ENCODE peak calls at places on chromosomes 12 and 14, in six cellular contexts. F is tibial artery, C is SJSA1, D is MG63, T is SK-N-SH, K is HepG2. M is an unnamed sample.
A peak's percentile ranks its signal among the peaks of the same experiment; 100 is the strongest.

GRCh38 chr14:72710212-72710611 is 183.7 kb downstream of the DPF3 start:
- DNase-seq in F (no peak), C (no peak), D (no peak), T (no peak), K (no peak), M (no peak)

GRCh38 chr14:77043177-77043983 is 14.9 kb upstream of the IRF2BPL start:
- DNase-seq in F (no peak), C (peak; percentile 67), D (no peak), T (no peak), K (peak; percentile 89), M (no peak)

GRCh38 chr14:92626041-92626440 is 112.5 kb downstream of the RIN3 start:
- DNase-seq in F (no peak), C (no peak), D (no peak), T (no peak), K (no peak), M (no peak)

GRCh38 chr12:28879379-28879778 is 269.7 kb upstream of the FAR2 start:
- DNase-seq in F (no peak), C (no peak), D (no peak), T (no peak), K (no peak), M (no peak)

GRCh38 chr14:74501135-74501614 is 7.6 kb downstream of the ISCA2 start:
- DNase-seq in F (peak; percentile 83), C (no peak), D (peak; percentile 53), T (peak; percentile 87), K (peak; percentile 52), M (peak; percentile 85)

GRCh38 chr14:40685764-40686163 is 920.9 kb upstream of the LRFN5 start:
- DNase-seq in F (no peak), C (no peak), D (no peak), T (no peak), K (no peak), M (no peak)

GRCh38 chr12:76180401-76181277 is 96.2 kb upstream of the NAP1L1 start:
- DNase-seq in F (no peak), C (no peak), D (no peak), T (no peak), K (no peak), M (no peak)

GRCh38 chr14:99176156-99176945 is 95.6 kb downstream of the BCL11B start:
- DNase-seq in F (no peak), C (no peak), D (no peak), T (no peak), K (no peak), M (no peak)

GRCh38 chr12:123654129-123654701 is 16.7 kb upstream of the TCTN2 start:
- DNase-seq in F (no peak), C (no peak), D (no peak), T (no peak), K (no peak), M (no peak)
- H3K36me3 ChIP-seq in F (peaks cover 31% of the 10 kb centered on the region), C (peaks cover 59% of the 10 kb centered on the region), D (peaks cover 87% of the 10 kb centered on the region), T (peaks cover 52% of the 10 kb centered on the region), K (peaks cover 64% of the 10 kb centered on the region), M (no peaks in the 10 kb centered on the region)

DNA sequence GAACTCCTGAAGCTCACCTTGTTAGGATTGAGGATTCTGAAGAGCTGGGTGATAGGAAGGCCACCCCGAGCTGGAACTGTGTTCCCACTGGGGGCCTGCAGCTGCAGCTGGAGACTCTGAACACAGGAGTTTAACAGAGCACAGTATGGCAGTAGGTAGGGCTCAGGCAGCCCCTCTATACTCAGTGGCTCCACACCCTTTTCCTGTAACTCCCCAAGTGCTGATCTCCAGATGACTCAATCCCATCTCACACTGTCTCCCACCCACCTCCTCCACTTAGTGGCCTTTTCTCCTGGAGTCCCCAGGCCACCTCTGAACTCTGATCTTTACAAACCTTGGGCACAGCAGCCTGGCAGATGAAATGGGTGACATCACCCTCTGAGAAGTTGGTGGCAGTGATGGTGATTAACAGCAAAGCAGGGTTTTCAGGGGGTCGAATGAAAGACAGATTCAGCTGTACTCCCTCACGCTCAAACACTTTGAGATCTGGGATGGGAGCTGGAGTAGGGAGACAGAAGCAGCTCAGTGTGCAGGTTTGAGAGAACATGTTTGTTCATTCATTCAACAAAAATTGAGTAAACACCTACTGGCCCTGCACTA is 4.0 kb downstream of the THTPA start:
- DNase-seq in F (no peak), C (no peak), D (no peak), T (no peak), K (no peak), M (no peak)
- H3K36me3 ChIP-seq in F (no peaks in the 10 kb centered on the region), C (no peaks in the 10 kb centered on the region), D (no peaks in the 10 kb centered on the region), T (peaks cover 17% of the 10 kb centered on the region), K (peaks cover 60% of the 10 kb centered on the region), M (no peaks in the 10 kb centered on the region)

GRCh38 chr14:100944052-100944451 is 40.5 kb upstream of the RTL1 start:
- DNase-seq in F (no peak), C (no peak), D (no peak), T (no peak), K (no peak), M (no peak)
- H3K36me3 ChIP-seq in F (no peaks in the 10 kb centered on the region), C (peaks cover 8% of the 10 kb centered on the region), D (no peaks in the 10 kb centered on the region), T (no peaks in the 10 kb centered on the region), K (no peaks in the 10 kb centered on the region), M (no peaks in the 10 kb centered on the region)

DNA sequence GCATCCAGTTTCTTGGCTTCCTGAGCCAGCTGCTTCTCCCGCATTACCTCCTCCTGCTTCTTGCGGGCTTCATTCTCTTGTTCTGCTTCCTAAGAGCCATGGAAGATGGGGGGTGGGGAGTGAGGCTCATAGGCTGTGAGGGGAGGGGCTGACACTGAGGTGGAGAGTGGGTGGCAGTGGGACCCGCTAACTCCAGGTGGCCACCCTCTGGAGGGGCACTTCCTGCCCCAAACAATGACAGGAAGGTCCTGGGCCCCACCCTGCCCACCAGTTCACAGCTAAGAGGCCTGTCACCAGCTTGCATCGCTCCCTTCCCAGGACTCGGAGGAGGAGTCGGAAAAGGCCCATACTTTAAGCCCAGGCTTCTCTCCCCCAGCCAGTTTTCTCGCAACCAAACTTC is 23.9 kb downstream of the PRPF40B start:
- DNase-seq in F (no peak), C (no peak), D (no peak), T (no peak), K (no peak), M (no peak)
- H3K36me3 ChIP-seq in F (peaks cover 17% of the 10 kb centered on the region), C (peaks cover 80% of the 10 kb centered on the region), D (peaks cover 3% of the 10 kb centered on the region), T (peaks cover 29% of the 10 kb centered on the region), K (no peaks in the 10 kb centered on the region), M (no peaks in the 10 kb centered on the region)

GRCh38 chr12:58882796-58883195 is 37.5 kb downstream of the LRIG3 start:
- DNase-seq in F (no peak), C (peak; percentile 33), D (no peak), T (no peak), K (no peak), M (no peak)
- H3K36me3 ChIP-seq in F (peaks cover 46% of the 10 kb centered on the region), C (peaks cover 81% of the 10 kb centered on the region), D (peaks cover 92% of the 10 kb centered on the region), T (no peaks in the 10 kb centered on the region), K (peaks cover 35% of the 10 kb centered on the region), M (no peaks in the 10 kb centered on the region)

GRCh38 chr12:120699553-120699952 is 10.7 kb upstream of the UNC119B start:
- DNase-seq in F (no peak), C (no peak), D (no peak), T (no peak), K (no peak), M (no peak)

GRCh38 chr12:120696599-120696998 is 9.7 kb downstream of the MLEC start:
- DNase-seq in F (no peak), C (no peak), D (no peak), T (no peak), K (no peak), M (peak; percentile 28)

GRCh38 chr12:120700863-120701262 is 9.4 kb upstream of the UNC119B start:
- DNase-seq in F (no peak), C (no peak), D (no peak), T (no peak), K (no peak), M (no peak)

GRCh38 chr12:120697344-120697743 is 10.4 kb downstream of the MLEC start:
- DNase-seq in F (no peak), C (no peak), D (no peak), T (no peak), K (no peak), M (no peak)

GRCh38 chr12:120698677-120699076 is 11.6 kb upstream of the UNC119B start:
- DNase-seq in F (no peak), C (no peak), D (no peak), T (no peak), K (no peak), M (no peak)
- H3K36me3 ChIP-seq in F (peaks cover 35% of the 10 kb centered on the region), C (peaks cover 82% of the 10 kb centered on the region), D (peaks cover 72% of the 10 kb centered on the region), T (peaks cover 19% of the 10 kb centered on the region), K (peaks cover 82% of the 10 kb centered on the region), M (peaks cover 8% of the 10 kb centered on the region)

GRCh38 chr12:56257071-56257470 is 1.1 kb downstream of the ANKRD52 start:
- DNase-seq in F (no peak), C (no peak), D (no peak), T (no peak), K (no peak), M (no peak)
- H3K36me3 ChIP-seq in F (peaks cover 39% of the 10 kb centered on the region), C (peaks cover 62% of the 10 kb centered on the region), D (peaks cover 54% of the 10 kb centered on the region), T (peaks cover 40% of the 10 kb centered on the region), K (peaks cover 35% of the 10 kb centered on the region), M (no peaks in the 10 kb centered on the region)

GRCh38 chr12:53714004-53714403 is 13.2 kb downstream of the CALCOCO1 start:
- DNase-seq in F (no peak), C (no peak), D (no peak), T (no peak), K (no peak), M (no peak)
- H3K36me3 ChIP-seq in F (peaks cover 54% of the 10 kb centered on the region), C (peaks cover 2% of the 10 kb centered on the region), D (no peaks in the 10 kb centered on the region), T (peaks cover 5% of the 10 kb centered on the region), K (no peaks in the 10 kb centered on the region), M (no peaks in the 10 kb centered on the region)

GRCh38 chr12:124790650-124791400 is 72.8 kb downstream of the SCARB1 start:
- DNase-seq in F (no peak), C (no peak), D (no peak), T (no peak), K (no peak), M (no peak)
- H3K36me3 ChIP-seq in F (no peaks in the 10 kb centered on the region), C (no peaks in the 10 kb centered on the region), D (peaks cover 7% of the 10 kb centered on the region), T (no peaks in the 10 kb centered on the region), K (peaks cover 81% of the 10 kb centered on the region), M (no peaks in the 10 kb centered on the region)

DNA sequence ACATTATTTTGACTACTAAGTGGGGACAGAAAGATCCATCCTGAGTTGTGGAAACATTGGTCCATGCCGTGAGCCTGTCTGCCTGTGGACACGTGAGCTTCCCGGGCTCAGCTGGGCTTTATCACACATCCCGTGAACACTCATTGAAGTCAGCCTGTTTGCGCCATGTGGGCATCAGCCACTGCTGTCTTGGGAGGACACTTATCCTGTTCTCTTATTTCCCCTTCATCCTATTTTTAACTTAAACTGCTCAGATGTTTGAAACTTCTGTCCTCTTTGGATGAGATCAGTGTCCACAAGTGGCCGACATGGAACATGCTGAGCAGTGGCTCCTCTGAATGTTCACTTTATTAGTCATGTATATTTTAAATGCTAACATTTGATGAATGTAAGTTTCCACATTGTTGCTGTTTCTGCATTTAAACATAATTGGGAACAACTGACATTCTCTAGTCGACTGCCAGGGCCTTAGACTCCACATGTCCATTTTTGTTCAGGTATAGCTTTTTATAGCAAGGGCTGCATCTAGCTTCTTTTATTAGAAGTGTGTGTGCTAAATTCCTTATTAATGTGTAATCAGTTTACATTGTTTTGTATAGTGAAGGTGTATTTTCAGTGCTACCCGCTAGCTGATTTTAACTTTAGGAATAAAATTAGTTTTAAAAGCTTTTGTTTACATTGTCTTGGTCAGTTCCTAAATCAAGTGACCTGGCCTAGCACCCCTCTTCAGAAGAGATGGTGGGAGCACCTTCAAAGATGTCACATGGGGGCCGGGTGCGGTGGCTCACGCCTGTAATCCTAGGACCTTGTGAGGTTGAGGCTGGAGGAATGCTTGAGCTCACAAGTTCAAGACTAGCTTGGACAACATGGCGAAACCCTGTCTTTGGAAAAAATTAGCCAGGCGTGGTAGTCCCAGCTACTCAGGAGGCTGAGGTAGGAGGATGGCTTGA is 24.0 kb downstream of the RNF34 start:
- DNase-seq in F (no peak), C (no peak), D (no peak), T (no peak), K (no peak), M (no peak)
- H3K36me3 ChIP-seq in F (peaks cover 67% of the 10 kb centered on the region), C (peaks cover 93% of the 10 kb centered on the region), D (peaks cover 87% of the 10 kb centered on the region), T (peaks cover 63% of the 10 kb centered on the region), K (peaks cover 79% of the 10 kb centered on the region), M (no peaks in the 10 kb centered on the region)